ENCODE peak calls at places on chromosome 22, in nine cellular contexts. P is effector memory CD8-positive, alpha-beta T cell; C is activated T-helper 1 cell treated with Interleukin-2 at 50 U/mL for 16 hours; W is NCI-H1436; Y is aorta; U is nucleus accumbens; O is RCC 7860; E is foreskin fibroblast; A is Karpas-422. D is an unnamed sample.

GRCh38 chr22:49368976-49369725 is 458.5 kb downstream of the BRD1 start:
- DNase-seq in P (no peak), C (no peak), W (peak), Y (peak), U (no peak), O (no peak), E (no peak), A (no peak), D (no peak)

GRCh38 chr22:46879083-46879482 is 116.6 kb downstream of the TBC1D22A start:
- DNase-seq in P (no peak), C (no peak), W (no peak), Y (no peak), U (no peak), O (no peak), E (no peak), A (no peak), D (no peak)

GRCh38 chr22:37180531-37181231 is 7.4 kb downstream of the C1QTNF6 start:
- DNase-seq in P (no peak), C (no peak), W (no peak), Y (peak), U (no peak), O (no peak), E (no peak), A (no peak), D (peak)

GRCh38 chr22:44669725-44670027 is 32.3 kb upstream of the PRR5 start:
- DNase-seq in P (no peak), C (no peak), W (no peak), Y (peak), U (no peak), O (no peak), E (peak), A (no peak), D (no peak)

GRCh38 chr22:49961601-49962011 is 1.0 kb downstream of the PIM3 start:
- DNase-seq in P (no peak), C (no peak), W (no peak), Y (peak), U (no peak), O (no peak), E (peak), A (no peak), D (no peak)

GRCh38 chr22:23499845-23500500 is 80.1 kb downstream of the IGLL1 start:
- DNase-seq in P (no peak), C (no peak), W (no peak), Y (peak), U (no peak), O (no peak), E (no peak), A (no peak), D (no peak)

GRCh38 chr22:42964994-42965699 is 49.8 kb downstream of the PACSIN2 start:
- DNase-seq in P (no peak), C (no peak), W (no peak), Y (no peak), U (no peak), O (peak), E (peak), A (no peak), D (no peak)

GRCh38 chr22:17634696-17635095 is 3.9 kb upstream of the BCL2L13 start:
- DNase-seq in P (no peak), C (no peak), W (no peak), Y (no peak), U (no peak), O (no peak), E (no peak), A (no peak), D (peak)

GRCh38 chr22:27866136-27867091 is 52.6 kb downstream of the PITPNB start:
- DNase-seq in P (no peak), C (no peak), W (no peak), Y (no peak), U (no peak), O (no peak), E (peak), A (no peak), D (no peak)

GRCh38 chr22:37187891-37188761 is at the start of gene C1QTNF6:
- DNase-seq in P (no peak), C (no peak), W (no peak), Y (peak), U (no peak), O (peak), E (peak), A (no peak), D (no peak)

GRCh38 chr22:18095101-18095805 is 15.4 kb upstream of the TUBA8 start:
- DNase-seq in P (no peak), C (no peak), W (no peak), Y (no peak), U (no peak), O (peak), E (no peak), A (no peak), D (peak)

GRCh38 chr22:38766076-38766777 is 10.4 kb upstream of the SUN2 start:
- DNase-seq in P (no peak), C (no peak), W (no peak), Y (no peak), U (no peak), O (peak), E (peak), A (peak), D (peak)

GRCh38 chr22:38284042-38284402 is 11.2 kb upstream of the TMEM184B start:
- DNase-seq in P (no peak), C (no peak), W (no peak), Y (no peak), U (no peak), O (no peak), E (peak), A (no peak), D (no peak)

GRCh38 chr22:27116295-27116694 is 458.9 kb downstream of the MIAT start:
- DNase-seq in P (no peak), C (no peak), W (no peak), Y (no peak), U (no peak), O (peak), E (no peak), A (no peak), D (no peak)

GRCh38 chr22:33921576-33922181 is 1.4 kb upstream of the LARGE1 start:
- DNase-seq in P (no peak), C (no peak), W (peak), Y (peak), U (no peak), O (no peak), E (peak), A (no peak), D (peak)

GRCh38 chr22:36486619-36487384 is 5.4 kb upstream of the TXN2 start:
- DNase-seq in P (peak), C (peak), W (no peak), Y (no peak), U (no peak), O (no peak), E (peak), A (peak), D (peak)

GRCh38 chr22:50141891-50142363 is 28.6 kb upstream of the PANX2 start:
- DNase-seq in P (no peak), C (no peak), W (no peak), Y (peak), U (no peak), O (no peak), E (no peak), A (no peak), D (no peak)

GRCh38 chr22:38724926-38725571 is 19.3 kb downstream of the GTPBP1 start:
- DNase-seq in P (peak), C (no peak), W (peak), Y (no peak), U (no peak), O (peak), E (peak), A (peak), D (no peak)

GRCh38 chr22:30309981-30310672 is 16.6 kb downstream of the TBC1D10A start:
- DNase-seq in P (no peak), C (no peak), W (peak), Y (no peak), U (no peak), O (no peak), E (peak), A (no peak), D (no peak)

GRCh38 chr22:42844756-42845155 is 12.3 kb downstream of the ARFGAP3 start:
- DNase-seq in P (no peak), C (no peak), W (no peak), Y (no peak), U (no peak), O (peak), E (peak), A (no peak), D (no peak)

D was measured in activated effector memory CD4-positive, alpha-beta T cell treated with anti-CD3 and anti-CD28 coated beads, Interleukin-2, amount 50 U/mL, for 16 hours.